ENCODE peak calls at places on chromosomes 5 and 9, in ten cellular contexts. C is adipocyte, P is tibial nerve, F is H1, B is psoas muscle, X is SK-N-SH, Z is heart left ventricle, M is astrocyte, W is H9, L is stomach. A is an unnamed sample.

GRCh38 chr5:140402258-140403074 is 833 bp downstream of the ANKHD1 start:
- DNase-seq in Z (no peak), B (no peak), W (peak; percentile 86), L (peak; percentile 33), X (peak; percentile 66), M (peak; percentile 36), P (peak; percentile 19), F (peak; percentile 76), C (peak; percentile 68), A (no peak)

GRCh38 chr5:95804765-95805539 is 17.6 kb downstream of the GLRX start:
- DNase-seq in X (no peak), W (no peak), B (no peak), C (no peak), Z (no peak), P (no peak), M (no peak), L (no peak), F (no peak), A (no peak)

GRCh38 chr9:88567870-88568269 is 32.9 kb downstream of the NXNL2 start:
- DNase-seq in Z (no peak), F (no peak), M (no peak), B (no peak), L (no peak), P (no peak), X (no peak), C (no peak), W (no peak), A (no peak)

GRCh38 chr5:73823508-73823925 is 197.5 kb downstream of the ARHGEF28 start:
- DNase-seq in F (no peak), C (no peak), P (no peak), B (no peak), W (no peak), Z (no peak), L (no peak), M (peak; percentile 80), X (no peak), A (no peak)

GRCh38 chr5:150734579-150735384 is 24.0 kb downstream of the DCTN4 start:
- DNase-seq in P (peak; percentile 33), W (no peak), C (no peak), L (peak; percentile 49), Z (peak; percentile 45), X (no peak), B (peak; percentile 47), F (peak; percentile 63), M (no peak), A (peak; percentile 72)

GRCh38 chr9:134326754-134327526 is 685 bp downstream of the RXRA start:
- DNase-seq in M (no peak), X (peak; percentile 84), P (no peak), C (peak; percentile 67), Z (no peak), W (no peak), F (no peak), B (peak; percentile 32), L (no peak), A (no peak)

GRCh38 chr9:110152704-110153374 is 55.1 kb downstream of the C9orf152 start:
- DNase-seq in Z (no peak), B (no peak), C (peak; percentile 82), P (peak; percentile 61), F (peak; percentile 53), L (no peak), M (no peak), W (peak; percentile 41), X (peak; percentile 62), A (no peak)

GRCh38 chr5:130995254-130995515 is 169.9 kb downstream of the HINT1 start:
- DNase-seq in B (no peak), C (no peak), F (no peak), Z (no peak), P (no peak), L (no peak), X (no peak), W (no peak), M (no peak), A (no peak)

GRCh38 chr5:151155149-151155776 is 2.3 kb downstream of the ANXA6 start:
- DNase-seq in X (no peak), C (no peak), Z (no peak), L (no peak), B (no peak), P (no peak), F (no peak), M (no peak), W (no peak), A (no peak)

GRCh38 chr9:37994639-37995347 is 74.2 kb downstream of the SHB start:
- DNase-seq in C (peak; percentile 53), X (peak; percentile 58), B (peak; percentile 86), W (no peak), Z (peak; percentile 87), L (peak; percentile 40), M (peak; percentile 70), F (no peak), P (peak; percentile 54), A (peak; percentile 89)

GRCh38 chr5:109163336-109163735 is 246.4 kb downstream of the PJA2 start:
- DNase-seq in F (no peak), L (no peak), X (no peak), C (no peak), B (no peak), Z (no peak), P (no peak), W (no peak), M (no peak), A (no peak)

GRCh38 chr9:136847065-136847826 is 2.0 kb upstream of the PHPT1 start:
- DNase-seq in P (peak; percentile 31), B (peak; percentile 68), F (peak; percentile 86), C (peak; percentile 88), M (peak; percentile 29), W (peak; percentile 93), X (peak; percentile 73), L (peak; percentile 65), Z (peak; percentile 79), A (no peak)

DNA sequence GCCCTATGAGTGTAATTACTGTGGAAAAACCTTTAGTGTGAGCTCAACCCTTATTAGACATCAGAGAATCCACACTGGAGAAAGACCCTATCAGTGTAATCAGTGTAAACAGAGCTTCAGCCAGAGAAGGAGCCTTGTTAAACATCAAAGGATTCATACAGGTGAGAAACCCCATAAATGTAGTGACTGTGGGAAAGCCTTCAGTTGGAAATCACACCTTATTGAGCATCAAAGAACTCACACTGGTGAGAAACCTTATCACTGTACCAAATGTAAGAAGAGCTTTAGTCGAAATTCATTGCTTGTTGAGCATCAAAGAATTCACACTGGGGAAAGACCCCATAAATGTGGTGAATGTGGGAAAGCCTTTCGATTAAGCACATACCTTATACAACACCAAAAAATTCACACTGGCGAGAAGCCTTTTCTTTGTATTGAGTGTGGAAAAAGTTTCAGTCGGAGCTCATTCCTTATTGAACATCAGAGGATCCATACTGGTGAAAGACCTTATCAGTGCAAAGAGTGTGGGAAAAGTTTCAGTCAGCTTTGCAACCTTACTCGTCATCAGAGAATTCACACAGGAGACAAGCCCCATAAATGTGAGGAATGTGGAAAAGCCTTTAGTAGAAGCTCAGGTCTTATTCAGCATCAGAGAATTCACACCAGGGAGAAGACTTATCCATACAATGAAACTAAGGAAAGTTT is 9.9 kb downstream of the ZNF189 start:
- DNase-seq in W (no peak), L (no peak), B (no peak), M (no peak), Z (no peak), P (no peak), X (no peak), F (no peak), C (no peak), A (no peak)
- H3K9me3 ChIP-seq in W (peaks cover 44% of the 10 kb centered on the region), L (peaks cover 98% of the 10 kb centered on the region), B (peaks cover 95% of the 10 kb centered on the region), M (peaks cover 38% of the 10 kb centered on the region), Z (peaks cover 82% of the 10 kb centered on the region), P (peaks cover 26% of the 10 kb centered on the region), X (peaks cover 58% of the 10 kb centered on the region), F (peaks cover 49% of the 10 kb centered on the region), C (peaks cover 90% of the 10 kb centered on the region), A (peaks cover 100% of the 10 kb centered on the region)

DNA sequence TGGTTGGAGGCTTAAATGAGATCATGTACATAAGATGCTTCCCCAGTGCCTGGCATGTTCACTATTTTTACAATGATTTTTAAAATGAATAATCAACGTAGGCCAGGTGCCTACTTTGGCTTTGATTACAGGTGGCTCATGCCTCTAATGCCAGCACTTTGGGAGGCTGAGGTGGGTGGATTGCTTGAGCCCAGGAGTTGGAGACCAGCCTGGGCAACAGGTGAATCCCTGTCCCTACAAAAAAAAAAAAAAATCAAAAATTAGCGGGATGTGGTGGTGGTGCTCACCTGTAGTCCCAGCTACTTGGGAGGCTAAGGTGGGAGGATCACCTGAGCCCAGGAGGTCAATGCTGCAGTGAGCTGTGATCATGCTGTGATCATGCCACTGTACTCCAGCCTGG is 9.2 kb downstream of the PCDH12 start:
- DNase-seq in W (no peak), P (no peak), M (no peak), L (no peak), F (no peak), Z (no peak), X (no peak), C (no peak), B (no peak), A (no peak)
- H3K4me1 ChIP-seq in W (no peaks in the 10 kb centered on the region), P (no peaks in the 10 kb centered on the region), M (no peaks in the 10 kb centered on the region), L (peaks cover 16% of the 10 kb centered on the region), F (peaks cover 8% of the 10 kb centered on the region), Z (peaks cover 60% of the 10 kb centered on the region), X (no peaks in the 10 kb centered on the region), C (no peaks in the 10 kb centered on the region), B (peaks cover 7% of the 10 kb centered on the region), A (peaks cover 34% of the 10 kb centered on the region)

DNA sequence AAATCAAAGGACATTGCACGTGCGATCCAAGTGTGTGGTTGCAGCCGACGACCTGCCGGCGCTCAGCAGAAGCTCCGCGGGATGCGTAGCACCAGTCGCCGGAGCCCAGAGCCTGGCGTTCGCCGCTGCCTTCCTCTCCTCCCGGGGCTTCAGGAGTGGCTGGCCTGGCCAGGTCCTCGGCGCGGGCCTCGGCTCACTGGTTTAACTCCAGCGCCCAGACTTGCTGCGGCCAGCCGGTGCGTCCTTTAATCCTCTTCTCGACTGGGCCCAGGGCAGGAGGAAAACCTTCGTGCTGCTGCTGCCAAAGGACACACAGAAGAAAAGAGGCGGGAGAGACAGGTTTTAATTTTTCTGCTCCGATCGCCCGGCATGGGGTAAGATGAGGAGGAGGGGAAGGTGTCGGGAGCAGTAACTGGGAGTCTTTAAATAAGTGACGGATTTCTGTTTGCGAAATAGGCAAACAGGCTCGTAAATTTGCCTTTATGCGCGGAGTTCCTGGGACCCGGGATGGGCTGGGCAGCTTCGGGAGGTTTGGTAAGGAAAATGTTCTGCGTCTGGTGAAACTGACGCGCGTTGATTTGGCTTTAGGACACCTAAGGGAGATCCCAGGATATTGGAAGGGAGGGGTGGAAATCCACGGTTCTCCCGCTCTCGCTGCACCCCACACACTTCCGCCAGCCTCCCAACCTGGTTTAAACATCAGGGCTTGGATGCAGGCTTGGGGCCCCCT is 2.2 kb downstream of the HAND1 start:
- DNase-seq in X (no peak), M (no peak), L (no peak), F (peak; percentile 71), C (no peak), W (peak; percentile 51), Z (no peak), P (no peak), B (no peak), A (no peak)
- H3K9me3 ChIP-seq in X (no peaks in the 10 kb centered on the region), M (peaks cover 3% of the 10 kb centered on the region), L (no peaks in the 10 kb centered on the region), F (no peaks in the 10 kb centered on the region), C (no peaks in the 10 kb centered on the region), W (no peaks in the 10 kb centered on the region), Z (no peaks in the 10 kb centered on the region), P (no peaks in the 10 kb centered on the region), B (no peaks in the 10 kb centered on the region), A (no peaks in the 10 kb centered on the region)

DNA sequence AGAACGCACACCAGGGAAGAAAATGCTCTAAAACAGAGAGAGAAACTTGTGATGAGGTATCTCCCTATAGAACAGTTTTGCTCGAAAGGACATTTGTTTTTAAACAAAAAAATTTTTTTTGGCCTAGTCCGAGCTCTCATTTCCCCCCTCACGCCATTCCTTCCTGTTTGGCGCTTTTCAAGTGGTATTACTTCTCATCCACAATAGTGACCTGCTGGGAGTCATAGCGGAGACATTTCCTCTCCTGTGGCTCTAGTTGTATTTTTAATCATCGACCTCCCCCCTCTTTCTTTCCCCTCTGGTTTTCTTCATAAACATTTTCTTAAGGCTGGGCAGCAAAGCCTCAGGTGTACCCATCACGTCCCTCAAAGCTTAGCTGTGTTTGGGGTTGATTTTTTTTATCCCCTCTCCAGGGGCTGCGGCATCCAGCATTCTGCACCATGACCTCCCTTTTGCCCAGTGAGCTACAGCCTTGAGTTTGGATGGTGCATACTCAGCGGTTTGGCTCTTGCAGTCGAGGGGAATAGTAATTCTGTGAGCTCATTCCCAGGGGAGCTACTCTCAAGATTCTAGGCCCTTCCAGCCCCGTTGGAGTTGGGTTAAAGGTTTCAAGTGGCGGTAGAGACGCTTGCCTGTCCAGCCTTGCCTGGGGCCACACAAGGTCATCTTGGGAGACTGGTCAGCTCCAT is 102.0 kb upstream of the SPRY4 start:
- DNase-seq in C (no peak), F (no peak), B (no peak), L (no peak), P (no peak), M (peak; percentile 43), W (no peak), Z (no peak), X (no peak), A (no peak)
- H3K4me1 ChIP-seq in C (peaks cover 27% of the 10 kb centered on the region), F (peaks cover 8% of the 10 kb centered on the region), B (no peaks in the 10 kb centered on the region), L (no peaks in the 10 kb centered on the region), P (no peaks in the 10 kb centered on the region), M (peaks cover 29% of the 10 kb centered on the region), W (peaks cover 8% of the 10 kb centered on the region), Z (peaks cover 47% of the 10 kb centered on the region), X (peaks cover 33% of the 10 kb centered on the region), A (no peaks in the 10 kb centered on the region)

A was measured in right atrium auricular region.